ENCODE peak calls at places on chromosomes 3 and 15, in six cellular contexts. One of them, this sample, is unnamed.

GRCh38 chr3:39383913-39384664 is 919 bp downstream of the SLC25A38 start:
- DNase-seq in T-helper 9 cell: peak
- DNase-seq in activated CD4-positive, alpha-beta memory T cell treated with anti-CD3 and anti-CD28 coated beads for 36 hours: peak
- DNase-seq in ureter: peak
- DNase-seq in stimulated activated CD4-positive, alpha-beta T cell treated with anti-CD3 and anti-CD28 coated beads, Interleukin-2, amount 100 ng/mL, for 24 hours: peak
- DNase-seq in amniotic stem cell: no peak
- DNase-seq in this sample: peak

GRCh38 chr3:131328739-131329138 is 52.8 kb upstream of the NUDT16 start:
- DNase-seq in T-helper 9 cell: no peak
- DNase-seq in activated CD4-positive, alpha-beta memory T cell treated with anti-CD3 and anti-CD28 coated beads for 36 hours: no peak
- DNase-seq in ureter: no peak
- DNase-seq in stimulated activated CD4-positive, alpha-beta T cell treated with anti-CD3 and anti-CD28 coated beads, Interleukin-2, amount 100 ng/mL, for 24 hours: no peak
- DNase-seq in amniotic stem cell: no peak
- DNase-seq in this sample: no peak

GRCh38 chr3:49998326-49998725 is 58.4 kb downstream of the RBM6 start:
- DNase-seq in T-helper 9 cell: no peak
- DNase-seq in activated CD4-positive, alpha-beta memory T cell treated with anti-CD3 and anti-CD28 coated beads for 36 hours: no peak
- DNase-seq in ureter: no peak
- DNase-seq in stimulated activated CD4-positive, alpha-beta T cell treated with anti-CD3 and anti-CD28 coated beads, Interleukin-2, amount 100 ng/mL, for 24 hours: no peak
- DNase-seq in amniotic stem cell: no peak
- DNase-seq in this sample: no peak

GRCh38 chr3:177236704-177237103 is 39.4 kb upstream of the TBL1XR1 start:
- DNase-seq in T-helper 9 cell: no peak
- DNase-seq in activated CD4-positive, alpha-beta memory T cell treated with anti-CD3 and anti-CD28 coated beads for 36 hours: no peak
- DNase-seq in ureter: no peak
- DNase-seq in stimulated activated CD4-positive, alpha-beta T cell treated with anti-CD3 and anti-CD28 coated beads, Interleukin-2, amount 100 ng/mL, for 24 hours: no peak
- DNase-seq in amniotic stem cell: no peak
- DNase-seq in this sample: no peak

GRCh38 chr3:151112731-151113130 is 27.3 kb downstream of the MED12L start:
- DNase-seq in T-helper 9 cell: no peak
- DNase-seq in activated CD4-positive, alpha-beta memory T cell treated with anti-CD3 and anti-CD28 coated beads for 36 hours: no peak
- DNase-seq in ureter: no peak
- DNase-seq in stimulated activated CD4-positive, alpha-beta T cell treated with anti-CD3 and anti-CD28 coated beads, Interleukin-2, amount 100 ng/mL, for 24 hours: no peak
- DNase-seq in amniotic stem cell: no peak
- DNase-seq in this sample: no peak

GRCh38 chr3:37734886-37735285 is 126.8 kb upstream of the CTDSPL start:
- DNase-seq in T-helper 9 cell: no peak
- DNase-seq in activated CD4-positive, alpha-beta memory T cell treated with anti-CD3 and anti-CD28 coated beads for 36 hours: no peak
- DNase-seq in ureter: no peak
- DNase-seq in stimulated activated CD4-positive, alpha-beta T cell treated with anti-CD3 and anti-CD28 coated beads, Interleukin-2, amount 100 ng/mL, for 24 hours: no peak
- DNase-seq in amniotic stem cell: no peak
- DNase-seq in this sample: no peak

GRCh38 chr15:65772909-65773308 is 19.2 kb downstream of the DENND4A start:
- DNase-seq in T-helper 9 cell: no peak
- DNase-seq in activated CD4-positive, alpha-beta memory T cell treated with anti-CD3 and anti-CD28 coated beads for 36 hours: no peak
- DNase-seq in ureter: no peak
- DNase-seq in stimulated activated CD4-positive, alpha-beta T cell treated with anti-CD3 and anti-CD28 coated beads, Interleukin-2, amount 100 ng/mL, for 24 hours: no peak
- DNase-seq in amniotic stem cell: no peak
- DNase-seq in this sample: no peak

GRCh38 chr3:82376883-82377282 is 615.4 kb upstream of the GBE1 start:
- DNase-seq in T-helper 9 cell: no peak
- DNase-seq in activated CD4-positive, alpha-beta memory T cell treated with anti-CD3 and anti-CD28 coated beads for 36 hours: no peak
- DNase-seq in ureter: no peak
- DNase-seq in stimulated activated CD4-positive, alpha-beta T cell treated with anti-CD3 and anti-CD28 coated beads, Interleukin-2, amount 100 ng/mL, for 24 hours: no peak
- DNase-seq in amniotic stem cell: no peak
- DNase-seq in this sample: no peak

GRCh38 chr3:72031581-72031980 is 246.6 kb upstream of the PROK2 start:
- DNase-seq in T-helper 9 cell: no peak
- DNase-seq in activated CD4-positive, alpha-beta memory T cell treated with anti-CD3 and anti-CD28 coated beads for 36 hours: peak
- DNase-seq in ureter: no peak
- DNase-seq in stimulated activated CD4-positive, alpha-beta T cell treated with anti-CD3 and anti-CD28 coated beads, Interleukin-2, amount 100 ng/mL, for 24 hours: no peak
- DNase-seq in amniotic stem cell: peak
- DNase-seq in this sample: no peak

GRCh38 chr3:107443461-107443860 is 66.2 kb downstream of the CCDC54 start:
- DNase-seq in T-helper 9 cell: no peak
- DNase-seq in activated CD4-positive, alpha-beta memory T cell treated with anti-CD3 and anti-CD28 coated beads for 36 hours: no peak
- DNase-seq in ureter: no peak
- DNase-seq in stimulated activated CD4-positive, alpha-beta T cell treated with anti-CD3 and anti-CD28 coated beads, Interleukin-2, amount 100 ng/mL, for 24 hours: no peak
- DNase-seq in amniotic stem cell: no peak
- DNase-seq in this sample: no peak

GRCh38 chr3:48623851-48624547 is 2.4 kb upstream of the TMEM89 start:
- DNase-seq in T-helper 9 cell: no peak
- DNase-seq in activated CD4-positive, alpha-beta memory T cell treated with anti-CD3 and anti-CD28 coated beads for 36 hours: no peak
- DNase-seq in ureter: no peak
- DNase-seq in stimulated activated CD4-positive, alpha-beta T cell treated with anti-CD3 and anti-CD28 coated beads, Interleukin-2, amount 100 ng/mL, for 24 hours: no peak
- DNase-seq in amniotic stem cell: no peak
- DNase-seq in this sample: no peak

GRCh38 chr3:114899186-114899931 is 247.7 kb downstream of the ZBTB20 start:
- DNase-seq in T-helper 9 cell: no peak
- DNase-seq in activated CD4-positive, alpha-beta memory T cell treated with anti-CD3 and anti-CD28 coated beads for 36 hours: no peak
- DNase-seq in ureter: no peak
- DNase-seq in stimulated activated CD4-positive, alpha-beta T cell treated with anti-CD3 and anti-CD28 coated beads, Interleukin-2, amount 100 ng/mL, for 24 hours: no peak
- DNase-seq in amniotic stem cell: no peak
- DNase-seq in this sample: no peak

GRCh38 chr3:123343296-123344174 is 105.4 kb downstream of the ADCY5 start:
- DNase-seq in T-helper 9 cell: no peak
- DNase-seq in activated CD4-positive, alpha-beta memory T cell treated with anti-CD3 and anti-CD28 coated beads for 36 hours: no peak
- DNase-seq in ureter: no peak
- DNase-seq in stimulated activated CD4-positive, alpha-beta T cell treated with anti-CD3 and anti-CD28 coated beads, Interleukin-2, amount 100 ng/mL, for 24 hours: no peak
- DNase-seq in amniotic stem cell: no peak
- DNase-seq in this sample: no peak

GRCh38 chr15:56871867-56872266 is 46.6 kb upstream of the TCF12 start:
- DNase-seq in T-helper 9 cell: no peak
- DNase-seq in activated CD4-positive, alpha-beta memory T cell treated with anti-CD3 and anti-CD28 coated beads for 36 hours: no peak
- DNase-seq in ureter: no peak
- DNase-seq in stimulated activated CD4-positive, alpha-beta T cell treated with anti-CD3 and anti-CD28 coated beads, Interleukin-2, amount 100 ng/mL, for 24 hours: no peak
- DNase-seq in amniotic stem cell: no peak
- DNase-seq in this sample: no peak